ENCODE peak calls at places on chromosomes 12 and 14, in four cellular contexts. D is hippocampal formation, Q is right cardiac atrium, L is T1000. Y is an unnamed sample.

GRCh38 chr12:130665753-130666152 is 50.3 kb downstream of the RIMBP2 start:
- DNase-seq in D (no peak), Q (no peak), L (no peak), Y (no peak)

GRCh38 chr14:83741269-83741668 is 1788.7 kb upstream of the FLRT2 start:
- DNase-seq in D (no peak), Q (no peak), L (no peak), Y (no peak)

GRCh38 chr12:116434155-116435065 is 124.8 kb upstream of the MAP1LC3B2 start:
- DNase-seq in D (no peak), Q (peak; percentile 91), L (peak; percentile 71), Y (peak; percentile 94)

GRCh38 chr14:104691546-104692260 is 2.3 kb downstream of the INF2 start:
- DNase-seq in D (no peak), Q (peak; percentile 46), L (no peak), Y (no peak)

GRCh38 chr14:66645716-66646115 is 137.8 kb downstream of the GPHN start:
- DNase-seq in D (no peak), Q (no peak), L (no peak), Y (no peak)

GRCh38 chr12:26047401-26048226 is 77.2 kb downstream of the BHLHE41 start:
- DNase-seq in D (no peak), Q (no peak), L (no peak), Y (no peak)

GRCh38 chr12:22672951-22673350 is 48.0 kb downstream of the ETNK1 start:
- DNase-seq in D (no peak), Q (no peak), L (no peak), Y (no peak)

GRCh38 chr14:93832076-93832475 is 43.8 kb upstream of the PRIMA1 start:
- DNase-seq in D (no peak), Q (no peak), L (no peak), Y (no peak)

GRCh38 chr14:75946785-75947184 is 35.0 kb downstream of the TGFB3 start:
- DNase-seq in D (no peak), Q (no peak), L (no peak), Y (no peak)

GRCh38 chr12:44763021-44763420 is 113.1 kb downstream of the NELL2 start:
- DNase-seq in D (no peak), Q (no peak), L (no peak), Y (no peak)

GRCh38 chr14:36866867-36867266 is 205.2 kb downstream of the PAX9 start:
- DNase-seq in D (no peak), Q (no peak), L (no peak), Y (no peak)

GRCh38 chr14:101563352-101563653 is 2.0 kb downstream of the DIO3 start:
- DNase-seq in D (no peak), Q (no peak), L (no peak), Y (no peak)

GRCh38 chr12:49809369-49810158 is 18.6 kb downstream of the NCKAP5L start:
- DNase-seq in D (no peak), Q (peak; percentile 78), L (no peak), Y (no peak)

GRCh38 chr12:45415393-45415817 is 199.5 kb downstream of the ANO6 start:
- DNase-seq in D (no peak), Q (no peak), L (peak; percentile 96), Y (peak; percentile 54)

GRCh38 chr12:11741434-11742092 is 92.1 kb downstream of the ETV6 start:
- DNase-seq in D (no peak), Q (no peak), L (no peak), Y (peak; percentile 46)

GRCh38 chr14:88868558-88869159 is 44.2 kb downstream of the TTC8 start:
- DNase-seq in D (no peak), Q (no peak), L (no peak), Y (no peak)

GRCh38 chr14:88842414-88842813 is 18.0 kb downstream of the TTC8 start:
- DNase-seq in D (no peak), Q (no peak), L (no peak), Y (no peak)

GRCh38 chr12:47234576-47235141 is 154.9 kb upstream of the AMIGO2 start:
- DNase-seq in D (no peak), Q (peak; percentile 56), L (no peak), Y (no peak)

GRCh38 chr12:4137441-4137840 is 136.1 kb upstream of the CCND2 start:
- DNase-seq in D (no peak), Q (no peak), L (no peak), Y (no peak)

GRCh38 chr12:12017135-12017581 is 53.6 kb upstream of the BCL2L14 start:
- DNase-seq in D (no peak), Q (no peak), L (no peak), Y (peak; percentile 13)

GRCh38 chr14:102212845-102213244 is 73.1 kb downstream of the WDR20 start:
- DNase-seq in D (no peak), Q (peak; percentile 44), L (no peak), Y (no peak)

GRCh38 chr12:460301-461230 is 827 bp downstream of the B4GALNT3 start:
- DNase-seq in D (no peak), Q (peak; percentile 78), L (no peak), Y (peak; percentile 32)

GRCh38 chr12:76137611-76138010 is 53.1 kb upstream of the NAP1L1 start:
- DNase-seq in D (no peak), Q (no peak), L (no peak), Y (no peak)

GRCh38 chr12:80598004-80598606 is 109.3 kb upstream of the MYF6 start:
- DNase-seq in D (no peak), Q (no peak), L (no peak), Y (no peak)

GRCh38 chr14:56474419-56475022 is 105.1 kb upstream of the TMEM260 start:
- DNase-seq in D (peak; percentile 62), Q (no peak), L (peak; percentile 4), Y (no peak)

GRCh38 chr14:75141967-75142366 is 15.1 kb upstream of the NEK9 start:
- DNase-seq in D (no peak), Q (no peak), L (no peak), Y (no peak)

GRCh38 chr12:75837700-75838099 is 193.9 kb downstream of the PHLDA1 start:
- DNase-seq in D (no peak), Q (peak; percentile 50), L (no peak), Y (no peak)

GRCh38 chr12:52280319-52280795 is 5.9 kb downstream of the KRT86 start:
- DNase-seq in D (no peak), Q (no peak), L (no peak), Y (peak; percentile 99)

GRCh38 chr14:68808696-68809095 is 15.8 kb upstream of the ZFP36L1 start:
- DNase-seq in D (no peak), Q (no peak), L (peak; percentile 33), Y (no peak)

GRCh38 chr12:108566452-108566851 is 4.1 kb downstream of the ISCU start:
- DNase-seq in D (no peak), Q (no peak), L (no peak), Y (no peak)

GRCh38 chr12:124862768-124863408 is 776 bp downstream of the SCARB1 start:
- DNase-seq in D (peak; percentile 44), Q (peak; percentile 59), L (no peak), Y (no peak)

GRCh38 chr12:51798507-51798906 is 50.0 kb downstream of the FIGNL2 start:
- DNase-seq in D (no peak), Q (no peak), L (no peak), Y (no peak)

GRCh38 chr12:128290938-128291337 is 24.0 kb downstream of the TMEM132C start:
- DNase-seq in D (no peak), Q (no peak), L (no peak), Y (no peak)

GRCh38 chr14:101739446-101740141 is 21.9 kb upstream of the PPP2R5C start:
- DNase-seq in D (no peak), Q (no peak), L (no peak), Y (peak; percentile 3)

GRCh38 chr14:68624541-68625220 is 168.2 kb downstream of the ZFP36L1 start:
- DNase-seq in D (no peak), Q (peak; percentile 44), L (no peak), Y (peak; percentile 25)

GRCh38 chr14:65613251-65613650 is 200.7 kb downstream of the FUT8 start:
- DNase-seq in D (no peak), Q (no peak), L (no peak), Y (no peak)

GRCh38 chr14:76104802-76105355 is 46.8 kb upstream of the GPATCH2L start:
- DNase-seq in D (no peak), Q (no peak), L (no peak), Y (no peak)

GRCh38 chr12:119631930-119632678 is 35.8 kb upstream of the PRKAB1 start:
- DNase-seq in D (no peak), Q (no peak), L (no peak), Y (peak; percentile 40)

GRCh38 chr14:78758333-78758732 is 588.2 kb downstream of the NRXN3 start:
- DNase-seq in D (no peak), Q (no peak), L (no peak), Y (no peak)

Y was measured in PC-9.